ENCODE peak calls at places on chromosomes 3 and 15, in five cellular contexts. One of them, this sample, is unnamed.

GRCh38 chr3:67647390-67647878 is 7.0 kb downstream of the SUCLG2 start:
- DNase-seq in stomach: peak
- DNase-seq in foreskin fibroblast: peak
- DNase-seq in Caco-2: peak
- DNase-seq in LNCaP clone FGC: peak
- DNase-seq in this sample: peak

GRCh38 chr3:50609743-50610085 is 1.9 kb downstream of the CISH start:
- DNase-seq in foreskin fibroblast: no peak
- DNase-seq in Caco-2: no peak
- DNase-seq in LNCaP clone FGC: no peak
- DNase-seq in stomach: no peak
- DNase-seq in this sample: no peak

GRCh38 chr3:36906504-36907149 is 38.2 kb downstream of the TRANK1 start:
- DNase-seq in Caco-2: no peak
- DNase-seq in foreskin fibroblast: peak
- DNase-seq in stomach: no peak
- DNase-seq in LNCaP clone FGC: no peak
- DNase-seq in this sample: peak

GRCh38 chr3:29335438-29335837 is 54.6 kb downstream of the RBMS3 start:
- DNase-seq in stomach: peak
- DNase-seq in LNCaP clone FGC: peak
- DNase-seq in foreskin fibroblast: peak
- DNase-seq in Caco-2: no peak
- DNase-seq in this sample: peak

GRCh38 chr3:177816667-177817208 is 619.5 kb upstream of the TBL1XR1 start:
- DNase-seq in LNCaP clone FGC: no peak
- DNase-seq in foreskin fibroblast: peak
- DNase-seq in stomach: no peak
- DNase-seq in Caco-2: no peak
- DNase-seq in this sample: peak

GRCh38 chr3:158770254-158771017 is 31.4 kb upstream of the MFSD1 start:
- DNase-seq in stomach: no peak
- DNase-seq in foreskin fibroblast: peak
- DNase-seq in Caco-2: no peak
- DNase-seq in LNCaP clone FGC: no peak
- DNase-seq in this sample: peak

GRCh38 chr3:100103558-100104441 is 10.5 kb downstream of the FILIP1L start:
- DNase-seq in Caco-2: no peak
- DNase-seq in LNCaP clone FGC: peak
- DNase-seq in stomach: peak
- DNase-seq in foreskin fibroblast: peak
- DNase-seq in this sample: peak

GRCh38 chr15:96551196-96551595 is 220.7 kb downstream of the NR2F2 start:
- DNase-seq in Caco-2: no peak
- DNase-seq in LNCaP clone FGC: no peak
- DNase-seq in stomach: no peak
- DNase-seq in foreskin fibroblast: no peak
- DNase-seq in this sample: no peak

GRCh38 chr3:158279584-158279983 is 169.7 kb downstream of the RSRC1 start:
- DNase-seq in LNCaP clone FGC: no peak
- DNase-seq in Caco-2: no peak
- DNase-seq in stomach: no peak
- DNase-seq in foreskin fibroblast: no peak
- DNase-seq in this sample: no peak

GRCh38 chr3:184601576-184602405 is 40.2 kb downstream of the EPHB3 start:
- DNase-seq in stomach: no peak
- DNase-seq in LNCaP clone FGC: no peak
- DNase-seq in Caco-2: no peak
- DNase-seq in foreskin fibroblast: no peak
- DNase-seq in this sample: no peak

GRCh38 chr3:127056281-127056680 is 73.4 kb downstream of the PLXNA1 start:
- DNase-seq in Caco-2: no peak
- DNase-seq in foreskin fibroblast: no peak
- DNase-seq in LNCaP clone FGC: no peak
- DNase-seq in stomach: no peak
- DNase-seq in this sample: no peak

GRCh38 chr3:165624761-165625160 is 212.5 kb downstream of the BCHE start:
- DNase-seq in Caco-2: no peak
- DNase-seq in LNCaP clone FGC: no peak
- DNase-seq in foreskin fibroblast: no peak
- DNase-seq in stomach: no peak
- DNase-seq in this sample: peak

GRCh38 chr3:125054436-125055164 is 1.2 kb downstream of the HEG1 start:
- DNase-seq in foreskin fibroblast: peak
- DNase-seq in stomach: no peak
- DNase-seq in LNCaP clone FGC: no peak
- DNase-seq in Caco-2: no peak
- DNase-seq in this sample: peak

DNA sequence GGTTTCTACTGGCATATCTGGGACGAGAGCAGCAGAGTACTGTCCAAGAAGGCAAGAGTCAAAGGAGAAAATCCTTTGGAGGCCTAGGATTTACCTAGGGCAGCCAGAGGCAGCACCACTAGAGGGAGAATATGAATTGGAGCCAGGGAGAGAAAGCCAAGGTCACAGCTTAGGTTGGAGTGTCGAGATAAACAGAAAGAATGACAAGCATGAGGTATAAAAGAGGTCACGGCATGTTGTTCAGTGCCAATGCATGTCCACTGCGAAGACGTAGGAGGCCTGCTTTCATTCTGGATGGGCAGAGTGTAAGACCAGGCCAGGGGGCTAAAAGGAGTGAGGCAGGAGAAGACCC is 47.2 kb downstream of the THBS1 start:
- DNase-seq in LNCaP clone FGC: no peak
- DNase-seq in stomach: no peak
- DNase-seq in Caco-2: no peak
- DNase-seq in foreskin fibroblast: no peak
- DNase-seq in this sample: no peak
- TF ChIP-seq CTCF in LNCaP clone FGC: peak
- TF ChIP-seq CTCF in stomach: no peak
- TF ChIP-seq CTCF in Caco-2: no peak
- TF ChIP-seq CTCF in foreskin fibroblast: peak
- TF ChIP-seq CTCF in this sample: peak

DNA sequence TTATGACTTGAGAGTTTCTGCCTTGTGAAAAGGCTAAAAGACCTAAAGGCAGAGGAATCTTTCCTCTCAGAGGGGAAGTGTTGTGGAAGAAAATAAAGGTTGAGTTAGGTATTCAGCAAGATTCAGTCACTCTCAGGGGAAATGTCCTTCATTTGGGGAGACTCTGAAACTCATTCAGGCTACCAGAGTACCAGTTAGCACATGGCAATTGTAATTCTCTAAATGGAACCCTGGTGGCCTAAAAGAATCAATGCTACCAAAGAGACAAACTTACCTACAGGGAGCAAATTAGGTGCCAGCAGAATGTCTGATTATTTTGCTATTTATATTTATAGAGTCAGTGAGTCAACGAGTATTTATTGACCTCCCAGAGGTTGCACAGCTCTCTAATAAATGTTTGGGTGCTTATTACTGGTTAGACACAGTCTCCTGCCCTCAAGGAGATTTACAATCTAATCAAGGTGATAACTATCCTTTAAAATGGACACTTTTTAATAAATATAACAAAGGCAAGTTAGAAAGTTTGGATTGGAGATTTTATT is 33.9 kb upstream of the CDIN1 start:
- DNase-seq in LNCaP clone FGC: no peak
- DNase-seq in foreskin fibroblast: no peak
- DNase-seq in stomach: no peak
- DNase-seq in Caco-2: no peak
- DNase-seq in this sample: no peak
- H3K4me3 ChIP-seq in LNCaP clone FGC: no peak
- H3K4me3 ChIP-seq in foreskin fibroblast: no peak
- H3K4me3 ChIP-seq in stomach: no peak
- H3K4me3 ChIP-seq in Caco-2: no peak
- H3K4me3 ChIP-seq in this sample: no peak

DNA sequence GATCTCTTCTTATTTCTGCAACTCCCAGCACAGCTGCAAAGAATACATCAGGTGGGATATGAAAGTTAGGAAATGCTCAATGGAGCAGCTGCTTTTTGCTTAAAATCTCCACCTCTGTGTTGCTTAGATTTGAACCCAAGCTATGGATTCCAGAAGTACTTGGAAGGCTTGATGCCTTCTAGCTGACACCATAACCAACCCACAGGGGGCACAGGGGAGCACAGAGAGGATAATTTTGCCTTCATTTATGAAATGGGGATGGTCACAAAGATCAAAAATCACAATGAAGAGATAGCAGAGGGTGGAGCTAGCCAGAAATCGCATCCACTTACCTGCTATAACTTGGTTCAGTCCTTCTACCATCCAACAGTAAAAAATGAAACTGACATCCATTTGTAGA is 75.7 kb downstream of the DUT start:
- DNase-seq in Caco-2: no peak
- DNase-seq in foreskin fibroblast: no peak
- DNase-seq in LNCaP clone FGC: no peak
- DNase-seq in stomach: no peak
- DNase-seq in this sample: no peak
- TF ChIP-seq CTCF in Caco-2: no peak
- TF ChIP-seq CTCF in foreskin fibroblast: peak
- TF ChIP-seq CTCF in LNCaP clone FGC: no peak
- TF ChIP-seq CTCF in stomach: no peak
- TF ChIP-seq CTCF in this sample: peak

GRCh38 chr15:37102315-37103021 is 2.1 kb upstream of the MEIS2 start:
- DNase-seq in LNCaP clone FGC: no peak
- DNase-seq in Caco-2: no peak
- DNase-seq in stomach: no peak
- DNase-seq in foreskin fibroblast: peak
- DNase-seq in this sample: peak
- H3K4me3 ChIP-seq in LNCaP clone FGC: no peak
- H3K4me3 ChIP-seq in Caco-2: peak
- H3K4me3 ChIP-seq in stomach: peak
- H3K4me3 ChIP-seq in foreskin fibroblast: peak
- H3K4me3 ChIP-seq in this sample: peak

GRCh38 chr3:4047343-4047742 is 248.1 kb downstream of the LRRN1 start:
- DNase-seq in stomach: no peak
- DNase-seq in LNCaP clone FGC: no peak
- DNase-seq in foreskin fibroblast: no peak
- DNase-seq in Caco-2: no peak
- DNase-seq in this sample: no peak

GRCh38 chr3:4042869-4043268 is 243.6 kb downstream of the LRRN1 start:
- DNase-seq in stomach: no peak
- DNase-seq in Caco-2: no peak
- DNase-seq in foreskin fibroblast: no peak
- DNase-seq in LNCaP clone FGC: no peak
- DNase-seq in this sample: no peak

GRCh38 chr3:4042070-4042469 is 242.8 kb downstream of the LRRN1 start:
- DNase-seq in Caco-2: no peak
- DNase-seq in LNCaP clone FGC: no peak
- DNase-seq in stomach: no peak
- DNase-seq in foreskin fibroblast: no peak
- DNase-seq in this sample: no peak

GRCh38 chr3:4045756-4046155 is 246.5 kb downstream of the LRRN1 start:
- DNase-seq in stomach: no peak
- DNase-seq in foreskin fibroblast: no peak
- DNase-seq in Caco-2: no peak
- DNase-seq in LNCaP clone FGC: no peak
- DNase-seq in this sample: no peak

DNA sequence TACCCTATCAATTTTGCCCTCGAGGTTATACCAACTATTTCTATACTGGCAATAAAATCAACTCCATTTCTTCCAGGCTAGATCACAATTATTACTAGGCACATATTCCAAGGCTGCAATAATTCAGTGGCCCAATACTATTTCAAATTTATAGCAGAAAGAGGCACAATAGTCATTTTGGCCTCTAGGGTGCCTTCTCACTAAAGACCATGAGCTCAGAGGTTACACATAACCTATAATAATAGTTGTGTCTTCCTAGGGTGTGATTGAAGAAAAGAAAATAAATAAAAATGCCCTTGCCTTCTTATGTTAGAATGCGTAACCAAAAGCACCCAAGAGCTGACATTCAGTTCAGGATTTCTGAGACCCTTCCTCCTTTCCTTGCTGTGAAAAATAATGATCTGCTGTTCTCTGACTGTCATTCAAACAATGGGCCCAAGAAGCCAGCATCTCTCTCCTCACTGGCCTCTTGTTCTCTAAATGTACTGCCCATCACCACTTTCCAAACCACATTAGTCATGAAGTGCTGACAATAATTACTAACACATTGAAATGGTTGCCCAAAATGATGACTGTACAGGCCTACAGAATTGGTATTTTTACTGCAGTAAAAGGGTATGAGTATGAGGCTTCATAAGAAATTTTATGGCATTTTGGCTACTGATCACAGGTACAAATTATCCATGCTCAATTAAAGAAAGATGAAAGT is 244.8 kb downstream of the LRRN1 start:
- DNase-seq in foreskin fibroblast: no peak
- DNase-seq in Caco-2: no peak
- DNase-seq in stomach: no peak
- DNase-seq in LNCaP clone FGC: no peak
- DNase-seq in this sample: no peak
- TF ChIP-seq CTCF in foreskin fibroblast: no peak
- TF ChIP-seq CTCF in Caco-2: no peak
- TF ChIP-seq CTCF in stomach: no peak
- TF ChIP-seq CTCF in LNCaP clone FGC: no peak
- TF ChIP-seq CTCF in this sample: no peak

DNA sequence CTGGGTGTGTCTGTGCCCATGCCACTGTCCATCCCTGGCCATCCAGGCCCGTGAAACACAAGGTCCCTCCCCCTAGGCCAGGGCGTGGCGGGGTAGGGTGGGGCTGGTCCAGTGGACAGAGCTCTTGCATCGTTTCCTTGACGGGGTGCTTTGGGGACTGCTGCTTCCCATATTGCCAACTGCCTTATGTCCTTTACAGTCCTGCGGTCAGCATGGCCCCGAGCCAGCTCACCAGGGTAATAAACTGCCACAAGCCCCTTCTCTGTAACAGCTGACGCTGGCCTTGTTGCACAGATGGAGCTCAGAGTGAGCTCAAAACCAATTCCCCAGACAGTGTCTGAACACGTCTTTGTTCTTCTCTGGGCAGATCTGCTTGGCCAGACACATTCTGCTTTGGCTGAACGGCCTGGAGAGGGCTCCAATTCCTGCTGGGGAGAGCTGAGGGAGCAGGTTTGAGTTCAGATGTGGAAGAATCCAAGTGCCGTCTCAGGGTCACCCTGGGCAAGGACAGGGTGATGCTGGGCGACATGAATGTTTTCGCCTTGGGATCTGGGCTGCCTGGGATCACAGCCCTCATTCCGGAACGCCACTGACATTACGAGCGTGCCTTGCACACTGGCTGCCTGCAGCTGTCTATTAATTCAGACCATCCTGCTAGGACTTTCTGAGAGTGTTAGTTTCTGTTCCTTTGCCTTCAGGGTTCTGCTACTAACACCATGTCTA is 51.5 kb downstream of the RGMA start:
- DNase-seq in stomach: no peak
- DNase-seq in foreskin fibroblast: peak
- DNase-seq in LNCaP clone FGC: no peak
- DNase-seq in Caco-2: peak
- DNase-seq in this sample: peak
- H3K4me3 ChIP-seq in stomach: no peak
- H3K4me3 ChIP-seq in foreskin fibroblast: no peak
- H3K4me3 ChIP-seq in LNCaP clone FGC: no peak
- H3K4me3 ChIP-seq in Caco-2: no peak
- H3K4me3 ChIP-seq in this sample: no peak